ENCODE peak calls at places on chromosomes 7 and 10, in four cellular contexts. One of them, this sample, is unnamed.

GRCh38 chr10:10687751-10688150 is 329.9 kb upstream of the CELF2 start:
- DNase-seq in HepG2: no peak
- DNase-seq in H1: no peak
- DNase-seq in K562: no peak
- DNase-seq in this sample: no peak

GRCh38 chr10:110207805-110208613 is 604 bp downstream of the MXI1 start:
- DNase-seq in HepG2: no peak
- DNase-seq in H1: peak
- DNase-seq in K562: peak
- DNase-seq in this sample: peak

GRCh38 chr7:5598261-5598761 is 174.7 kb upstream of the TNRC18 start:
- DNase-seq in HepG2: no peak
- DNase-seq in H1: no peak
- DNase-seq in K562: peak
- DNase-seq in this sample: peak

GRCh38 chr7:90597527-90597871 is 1.4 kb downstream of the CDK14 start:
- DNase-seq in HepG2: no peak
- DNase-seq in H1: no peak
- DNase-seq in K562: no peak
- DNase-seq in this sample: no peak

GRCh38 chr10:122878799-122879338 is 512 bp downstream of the FAM24B start:
- DNase-seq in HepG2: peak
- DNase-seq in H1: no peak
- DNase-seq in K562: no peak
- DNase-seq in this sample: peak

GRCh38 chr10:102334106-102334505 is 61.4 kb upstream of the NFKB2 start:
- DNase-seq in HepG2: no peak
- DNase-seq in H1: no peak
- DNase-seq in K562: no peak
- DNase-seq in this sample: no peak

GRCh38 chr10:116257785-116258184 is 15.2 kb downstream of the GFRA1 start:
- DNase-seq in HepG2: no peak
- DNase-seq in H1: no peak
- DNase-seq in K562: no peak
- DNase-seq in this sample: no peak

GRCh38 chr7:78095549-78095948 is 297.0 kb downstream of the PHTF2 start:
- DNase-seq in HepG2: no peak
- DNase-seq in H1: no peak
- DNase-seq in K562: no peak
- DNase-seq in this sample: peak

GRCh38 chr7:143288836-143289235 is 685 bp downstream of the CASP2 start:
- DNase-seq in HepG2: no peak
- DNase-seq in H1: no peak
- DNase-seq in K562: peak
- DNase-seq in this sample: peak

GRCh38 chr7:38628630-38629385 is 2.4 kb downstream of the AMPH start:
- DNase-seq in HepG2: no peak
- DNase-seq in H1: no peak
- DNase-seq in K562: no peak
- DNase-seq in this sample: no peak

GRCh38 chr7:129073204-129073603 is 18.3 kb upstream of the TNPO3 start:
- DNase-seq in HepG2: no peak
- DNase-seq in H1: no peak
- DNase-seq in K562: no peak
- DNase-seq in this sample: no peak

GRCh38 chr7:96729795-96730194 is 20.1 kb upstream of the SEM1 start:
- DNase-seq in HepG2: no peak
- DNase-seq in H1: no peak
- DNase-seq in K562: no peak
- DNase-seq in this sample: no peak

GRCh38 chr10:119315128-119316001 is 108.0 kb downstream of the GRK5 start:
- DNase-seq in HepG2: peak
- DNase-seq in H1: no peak
- DNase-seq in K562: peak
- DNase-seq in this sample: peak

GRCh38 chr7:93964262-93964661 is 39.9 kb downstream of the BET1 start:
- DNase-seq in HepG2: no peak
- DNase-seq in H1: no peak
- DNase-seq in K562: no peak
- DNase-seq in this sample: no peak

GRCh38 chr7:99111591-99111990 is 32.3 kb downstream of the SMURF1 start:
- DNase-seq in HepG2: no peak
- DNase-seq in H1: no peak
- DNase-seq in K562: no peak
- DNase-seq in this sample: no peak

GRCh38 chr7:98049034-98049433 is 57.6 kb upstream of the LMTK2 start:
- DNase-seq in HepG2: no peak
- DNase-seq in H1: no peak
- DNase-seq in K562: no peak
- DNase-seq in this sample: no peak

GRCh38 chr7:92717982-92718716 is 118.2 kb downstream of the CDK6 start:
- DNase-seq in HepG2: peak
- DNase-seq in H1: no peak
- DNase-seq in K562: no peak
- DNase-seq in this sample: peak

GRCh38 chr10:110040767-110041478 is 33.1 kb downstream of the ADD3 start:
- DNase-seq in HepG2: no peak
- DNase-seq in H1: no peak
- DNase-seq in K562: no peak
- DNase-seq in this sample: no peak

GRCh38 chr10:46092523-46093195 is 46.6 kb upstream of the MSMB start:
- DNase-seq in HepG2: no peak
- DNase-seq in H1: no peak
- DNase-seq in K562: no peak
- DNase-seq in this sample: no peak

GRCh38 chr7:151207315-151207714 is 3.0 kb downstream of the H2BK1 start:
- DNase-seq in HepG2: no peak
- DNase-seq in H1: no peak
- DNase-seq in K562: no peak
- DNase-seq in this sample: no peak

GRCh38 chr7:138538518-138538917 is 78.5 kb downstream of the TRIM24 start:
- DNase-seq in HepG2: no peak
- DNase-seq in H1: no peak
- DNase-seq in K562: no peak
- DNase-seq in this sample: peak

GRCh38 chr7:28435152-28435551 is 22.8 kb downstream of the CREB5 start:
- DNase-seq in HepG2: no peak
- DNase-seq in H1: peak
- DNase-seq in K562: no peak
- DNase-seq in this sample: no peak

GRCh38 chr7:74575083-74575803 is 82.3 kb upstream of the GTF2I start:
- DNase-seq in HepG2: no peak
- DNase-seq in H1: no peak
- DNase-seq in K562: peak
- DNase-seq in this sample: no peak

GRCh38 chr10:30728786-30729185 is 99.2 kb upstream of the LYZL2 start:
- DNase-seq in HepG2: no peak
- DNase-seq in H1: no peak
- DNase-seq in K562: no peak
- DNase-seq in this sample: no peak

GRCh38 chr10:110459600-110459999 is 38.1 kb upstream of the DUSP5 start:
- DNase-seq in HepG2: no peak
- DNase-seq in H1: no peak
- DNase-seq in K562: no peak
- DNase-seq in this sample: no peak

GRCh38 chr7:127252736-127253288 is at the start of gene GRM8:
- DNase-seq in HepG2: peak
- DNase-seq in H1: peak
- DNase-seq in K562: peak
- DNase-seq in this sample: peak

GRCh38 chr10:98576096-98576495 is 129.4 kb upstream of the HPS1 start:
- DNase-seq in HepG2: no peak
- DNase-seq in H1: no peak
- DNase-seq in K562: no peak
- DNase-seq in this sample: no peak

GRCh38 chr7:112481833-112482669 is 1.3 kb downstream of the LSMEM1 start:
- DNase-seq in HepG2: no peak
- DNase-seq in H1: no peak
- DNase-seq in K562: peak
- DNase-seq in this sample: peak

GRCh38 chr10:64503429-64503828 is 982.2 kb downstream of the REEP3 start:
- DNase-seq in HepG2: no peak
- DNase-seq in H1: no peak
- DNase-seq in K562: no peak
- DNase-seq in this sample: peak

GRCh38 chr7:154587812-154588211 is 415.1 kb downstream of the PAXIP1 start:
- DNase-seq in HepG2: no peak
- DNase-seq in H1: no peak
- DNase-seq in K562: no peak
- DNase-seq in this sample: no peak

GRCh38 chr10:103895458-103896186 is 22.4 kb downstream of the STN1 start:
- DNase-seq in HepG2: no peak
- DNase-seq in H1: no peak
- DNase-seq in K562: no peak
- DNase-seq in this sample: peak

GRCh38 chr7:114931656-114932011 is 9.7 kb downstream of the MDFIC start:
- DNase-seq in HepG2: no peak
- DNase-seq in H1: no peak
- DNase-seq in K562: no peak
- DNase-seq in this sample: no peak
- TF ChIP-seq MAX in HepG2: no peak
- TF ChIP-seq MAX in H1: no peak
- TF ChIP-seq MAX in K562: no peak
- TF ChIP-seq MAX in this sample: no peak

GRCh38 chr10:71548494-71548846 is 151.8 kb downstream of the CDH23 start:
- DNase-seq in HepG2: no peak
- DNase-seq in H1: peak
- DNase-seq in K562: peak
- DNase-seq in this sample: no peak
- H3K9ac ChIP-seq in HepG2: no peak
- H3K9ac ChIP-seq in H1: no peak
- H3K9ac ChIP-seq in K562: no peak
- H3K9ac ChIP-seq in this sample: no peak

GRCh38 chr10:6067457-6067856 is 5.3 kb upstream of the IL2RA start:
- DNase-seq in HepG2: no peak
- DNase-seq in H1: no peak
- DNase-seq in K562: no peak
- DNase-seq in this sample: no peak

GRCh38 chr10:6068006-6068405 is 5.8 kb upstream of the IL2RA start:
- DNase-seq in HepG2: no peak
- DNase-seq in H1: no peak
- DNase-seq in K562: no peak
- DNase-seq in this sample: no peak

GRCh38 chr10:6064119-6064518 is 2.0 kb upstream of the IL2RA start:
- DNase-seq in HepG2: no peak
- DNase-seq in H1: no peak
- DNase-seq in K562: no peak
- DNase-seq in this sample: no peak

GRCh38 chr10:6065845-6066244 is 3.7 kb upstream of the IL2RA start:
- DNase-seq in HepG2: no peak
- DNase-seq in H1: no peak
- DNase-seq in K562: no peak
- DNase-seq in this sample: no peak

GRCh38 chr10:6065406-6065805 is 3.2 kb upstream of the IL2RA start:
- DNase-seq in HepG2: no peak
- DNase-seq in H1: no peak
- DNase-seq in K562: no peak
- DNase-seq in this sample: no peak
- TF ChIP-seq JUN in HepG2: no peak
- TF ChIP-seq JUN in H1: no peak
- TF ChIP-seq JUN in K562: no peak
- TF ChIP-seq JUN in this sample: no peak

DNA sequence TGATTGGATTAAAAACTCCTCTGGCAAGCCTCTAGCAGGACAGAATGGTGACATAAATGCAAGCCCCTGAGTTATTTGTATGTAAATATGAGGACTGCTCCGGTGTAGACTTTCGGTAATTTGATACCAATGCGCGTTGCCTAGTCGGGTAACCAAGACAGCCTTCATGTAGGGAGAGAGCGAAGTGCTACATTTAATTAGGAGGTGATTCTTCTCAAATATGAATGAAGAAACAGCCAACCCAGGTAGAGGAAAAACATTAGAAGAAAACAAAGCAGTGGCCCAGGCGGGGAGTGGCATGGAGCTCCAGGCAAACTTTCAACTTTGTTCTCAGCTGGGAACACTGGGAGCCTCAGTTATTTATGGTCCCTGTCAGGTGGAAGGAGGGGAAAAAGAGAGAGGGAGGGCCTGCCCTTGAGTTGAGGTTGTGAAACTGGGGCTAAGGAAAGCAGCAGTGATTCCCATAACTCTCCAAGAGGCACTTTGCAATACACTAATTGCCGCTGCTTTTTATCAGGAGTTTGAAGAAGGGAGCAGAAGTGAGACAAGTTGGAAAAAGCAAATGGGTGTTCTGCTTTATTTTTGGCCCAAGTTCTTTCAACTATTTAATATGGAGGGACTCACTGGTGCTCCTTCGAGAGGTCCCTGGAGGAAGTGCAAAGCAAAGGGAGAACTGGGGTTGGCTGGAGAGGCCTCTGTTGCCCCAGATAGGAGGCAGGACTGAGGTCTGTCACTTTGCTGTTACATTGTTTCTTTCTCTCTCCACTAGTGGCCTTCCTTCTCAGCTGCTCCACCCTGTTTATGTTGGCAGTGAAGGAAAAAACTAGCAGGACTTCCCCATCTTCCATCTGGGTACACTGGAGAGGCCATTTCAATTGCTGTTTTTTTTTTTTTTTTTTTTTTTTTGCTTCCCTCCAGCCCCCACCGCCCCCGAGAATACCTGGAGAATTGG is 234.6 kb upstream of the CCDC6 start:
- DNase-seq in HepG2: peak
- DNase-seq in H1: peak
- DNase-seq in K562: peak
- DNase-seq in this sample: no peak
- TF ChIP-seq MAX in HepG2: no peak
- TF ChIP-seq MAX in H1: no peak
- TF ChIP-seq MAX in K562: no peak
- TF ChIP-seq MAX in this sample: no peak

DNA sequence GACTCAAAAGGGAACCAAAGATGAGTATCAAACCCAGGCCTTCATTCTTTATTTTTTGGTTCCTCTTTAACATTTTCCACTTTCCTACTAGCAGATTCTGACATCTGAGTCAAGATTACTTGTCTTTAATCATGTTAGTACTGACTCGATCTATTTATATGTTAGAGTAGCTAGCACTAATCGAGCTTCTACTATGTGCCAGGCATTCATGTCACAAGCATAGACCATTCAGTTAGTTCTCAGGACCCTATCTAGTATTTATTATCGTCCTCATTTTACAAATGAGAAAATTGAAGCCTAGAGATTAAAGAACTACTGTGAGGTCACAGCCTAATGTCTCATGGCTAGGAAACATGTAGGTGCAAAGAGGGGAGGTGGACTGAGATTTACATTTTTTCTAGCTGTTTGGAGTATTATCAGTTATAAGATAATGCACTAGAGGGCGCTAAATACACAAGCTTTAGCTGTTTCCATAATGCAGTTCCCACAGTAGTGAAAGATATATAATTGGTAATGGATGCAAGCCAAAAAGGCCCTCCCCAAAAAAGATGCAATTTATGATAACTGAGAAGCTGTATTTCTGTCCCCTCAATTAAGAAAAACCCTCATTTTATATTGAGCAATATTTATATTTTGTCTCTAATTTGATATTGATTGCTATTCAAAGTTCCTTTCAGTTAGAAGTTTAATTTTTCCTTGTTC is 32.9 kb upstream of the KMT2E start:
- DNase-seq in HepG2: peak
- DNase-seq in H1: no peak
- DNase-seq in K562: peak
- DNase-seq in this sample: peak
- H3K9ac ChIP-seq in HepG2: no peak
- H3K9ac ChIP-seq in H1: no peak
- H3K9ac ChIP-seq in K562: no peak
- H3K9ac ChIP-seq in this sample: peak

GRCh38 chr10:101310528-101311439 is 43.2 kb upstream of the BTRC start:
- DNase-seq in HepG2: no peak
- DNase-seq in H1: peak
- DNase-seq in K562: no peak
- DNase-seq in this sample: no peak
- TF ChIP-seq JUN in HepG2: no peak
- TF ChIP-seq JUN in H1: no peak
- TF ChIP-seq JUN in K562: no peak
- TF ChIP-seq JUN in this sample: no peak